ENCODE peak calls at places on chromosomes 13 and 19, in five cellular contexts. L is esophagus squamous epithelium, N is transverse colon, G is tibial nerve, U is IMR-90. C is an unnamed sample. For H3K4me1, the result is how much of the 10 kb centered on the place peaks cover.

GRCh38 chr13:104868806-104869205 is 1666.7 kb downstream of the EFNB2 start:
- DNase-seq in L (no peak), N (no peak), G (no peak), U (no peak), C (no peak)

GRCh38 chr13:101529419-101529818 is 76.9 kb downstream of the ITGBL1 start:
- DNase-seq in L (no peak), N (no peak), G (peak), U (peak), C (no peak)

GRCh38 chr19:51116736-51117135 is 8.0 kb upstream of the SIGLEC9 start:
- DNase-seq in L (no peak), N (no peak), G (no peak), U (no peak), C (no peak)

GRCh38 chr19:17020380-17020779 is 6.2 kb downstream of the CPAMD8 start:
- DNase-seq in L (no peak), N (no peak), G (no peak), U (no peak), C (no peak)

GRCh38 chr13:71865858-71866172 is 1.2 kb downstream of the DACH1 start:
- DNase-seq in L (no peak), N (peak), G (no peak), U (no peak), C (no peak)

GRCh38 chr13:108575430-108575829 is 54.0 kb upstream of the MYO16 start:
- DNase-seq in L (no peak), N (no peak), G (no peak), U (no peak), C (no peak)

GRCh38 chr19:52622261-52622660 is 15.9 kb downstream of the ZNF83 start:
- DNase-seq in L (no peak), N (no peak), G (no peak), U (no peak), C (no peak)

GRCh38 chr13:40534456-40534855 is 132.0 kb downstream of the FOXO1 start:
- DNase-seq in L (no peak), N (no peak), G (no peak), U (no peak), C (no peak)

GRCh38 chr13:75789451-75790197 is 153.5 kb downstream of the LMO7 start:
- DNase-seq in L (no peak), N (no peak), G (no peak), U (no peak), C (no peak)

GRCh38 chr19:38929929-38930775 is at the start of gene SARS2:
- DNase-seq in L (peak), N (peak), G (peak), U (peak), C (peak)

GRCh38 chr13:29077051-29077813 is 257.1 kb downstream of the MTUS2 start:
- DNase-seq in L (no peak), N (no peak), G (no peak), U (no peak), C (no peak)

GRCh38 chr13:110354209-110354627 is 47.1 kb downstream of the COL4A2 start:
- DNase-seq in L (no peak), N (no peak), G (no peak), U (peak), C (no peak)

GRCh38 chr19:48794291-48794690 is 16.5 kb downstream of the BCAT2 start:
- DNase-seq in L (no peak), N (no peak), G (no peak), U (no peak), C (no peak)

GRCh38 chr19:55341191-55342043 is 1.7 kb downstream of the KMT5C start:
- DNase-seq in L (no peak), N (peak), G (peak), U (peak), C (peak)

GRCh38 chr13:47678201-47678963 is 322.7 kb downstream of the SUCLA2 start:
- DNase-seq in L (no peak), N (no peak), G (no peak), U (no peak), C (no peak)

GRCh38 chr13:110683921-110684320 is 22.0 kb downstream of the CARS2 start:
- DNase-seq in L (no peak), N (no peak), G (no peak), U (no peak), C (no peak)

GRCh38 chr19:11293468-11294389 is 2.2 kb upstream of the TSPAN16 start:
- DNase-seq in L (peak), N (peak), G (peak), U (peak), C (peak)

GRCh38 chr13:95301947-95302386 is 716 bp upstream of the ABCC4 start:
- DNase-seq in L (no peak), N (no peak), G (peak), U (no peak), C (no peak)

GRCh38 chr19:10353793-10354391 is 14.5 kb upstream of the ICAM3 start:
- DNase-seq in L (no peak), N (peak), G (peak), U (peak), C (no peak)

GRCh38 chr19:33303791-33304759 is 1.7 kb upstream of the CEBPA start:
- DNase-seq in L (no peak), N (peak), G (no peak), U (no peak), C (peak)

GRCh38 chr19:40246292-40247073 is 20.0 kb upstream of the CCNP start:
- DNase-seq in L (no peak), N (no peak), G (no peak), U (no peak), C (no peak)

GRCh38 chr13:59584101-59584500 is 579.6 kb downstream of the DIAPH3 start:
- DNase-seq in L (no peak), N (no peak), G (no peak), U (no peak), C (no peak)

GRCh38 chr13:67369895-67370660 is 139.9 kb upstream of the PCDH9 start:
- DNase-seq in L (no peak), N (no peak), G (no peak), U (peak), C (no peak)

GRCh38 chr13:44969858-44970484 is 19.3 kb downstream of the NUFIP1 start:
- DNase-seq in L (no peak), N (no peak), G (peak), U (peak), C (peak)

GRCh38 chr19:33438016-33438671 is 64.6 kb downstream of the CEBPG start:
- DNase-seq in L (no peak), N (no peak), G (no peak), U (peak), C (no peak)

GRCh38 chr13:111893071-111893606 is 173.8 kb upstream of the SOX1 start:
- DNase-seq in L (no peak), N (no peak), G (no peak), U (no peak), C (no peak)

GRCh38 chr13:30020726-30021312 is 170.4 kb upstream of the UBL3 start:
- DNase-seq in L (no peak), N (no peak), G (no peak), U (peak), C (no peak)

GRCh38 chr13:101711307-101712025 is 259.0 kb downstream of the ITGBL1 start:
- DNase-seq in L (no peak), N (no peak), G (no peak), U (no peak), C (no peak)

GRCh38 chr13:74770361-74770760 is 636.2 kb upstream of the KLF12 start:
- DNase-seq in L (no peak), N (no peak), G (no peak), U (peak), C (no peak)

GRCh38 chr19:2079865-2080301 is 16.2 kb downstream of the MOB3A start:
- DNase-seq in L (no peak), N (no peak), G (no peak), U (no peak), C (no peak)

GRCh38 chr19:2084993-2085720 is 11.0 kb downstream of the MOB3A start:
- DNase-seq in L (peak), N (peak), G (peak), U (no peak), C (no peak)

GRCh38 chr19:2081873-2082810 is 14.0 kb downstream of the MOB3A start:
- DNase-seq in L (no peak), N (peak), G (no peak), U (no peak), C (no peak)

GRCh38 chr19:2080336-2080988 is 15.7 kb downstream of the MOB3A start:
- DNase-seq in L (no peak), N (no peak), G (no peak), U (no peak), C (no peak)

GRCh38 chr19:2083174-2083854 is 12.8 kb downstream of the MOB3A start:
- DNase-seq in L (no peak), N (peak), G (no peak), U (no peak), C (no peak)
- H3K4me1 ChIP-seq in L (half or more), N (under half), G (half or more), U (under half), C (under half)

GRCh38 chr19:19513671-19514070 is 1.7 kb downstream of the TSSK6 start:
- DNase-seq in L (no peak), N (no peak), G (no peak), U (no peak), C (no peak)

GRCh38 chr19:19514215-19514633 is 1.1 kb downstream of the TSSK6 start:
- DNase-seq in L (no peak), N (peak), G (no peak), U (no peak), C (no peak)

GRCh38 chr19:19514881-19515763 is at the start of gene TSSK6:
- DNase-seq in L (no peak), N (no peak), G (no peak), U (no peak), C (no peak)

GRCh38 chr19:19517235-19517619 is 1.2 kb downstream of the NDUFA13 start:
- DNase-seq in L (no peak), N (no peak), G (no peak), U (no peak), C (no peak)

DNA sequence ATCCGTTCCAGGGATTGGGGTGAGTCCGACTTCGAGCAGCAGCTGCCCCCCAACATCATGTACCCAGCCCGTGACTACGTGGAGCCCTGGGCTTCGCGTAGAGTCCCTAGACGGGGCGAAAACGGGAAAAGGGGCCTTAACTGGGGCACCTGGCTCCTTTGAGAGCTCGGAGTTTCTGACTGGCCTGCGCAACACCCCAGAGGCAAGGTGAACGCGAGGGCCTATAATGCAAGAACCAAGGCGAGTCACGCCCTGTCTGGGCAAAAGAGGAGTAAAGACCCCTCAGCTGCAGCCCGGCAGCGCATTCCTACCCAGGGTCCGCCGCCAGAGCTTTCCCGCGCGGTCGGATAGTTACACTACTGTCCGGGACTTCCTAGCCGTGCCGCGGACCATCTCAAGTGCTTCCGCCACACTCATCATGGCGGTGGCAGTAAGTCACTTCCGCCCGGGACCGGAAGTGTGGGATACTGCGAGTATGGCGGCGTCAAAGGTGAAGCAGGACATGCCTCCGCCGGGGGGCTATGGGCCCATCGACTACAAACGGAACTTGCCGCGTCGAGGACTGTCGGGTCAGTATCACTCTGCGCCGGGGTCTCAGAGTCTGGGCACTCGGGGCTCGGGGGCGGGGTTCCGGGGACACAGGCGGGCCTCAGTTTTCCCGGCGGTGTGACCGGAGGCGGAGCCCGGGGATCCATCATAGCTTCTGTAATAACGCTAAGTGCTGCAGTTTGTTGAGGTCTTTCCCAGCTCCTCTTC is at the start of gene NDUFA13:
- DNase-seq in L (peak), N (peak), G (peak), U (peak), C (peak)
- TF ChIP-seq POLR2A in L (peak), N (peak), G (peak), U (peak), C (peak)

DNA sequence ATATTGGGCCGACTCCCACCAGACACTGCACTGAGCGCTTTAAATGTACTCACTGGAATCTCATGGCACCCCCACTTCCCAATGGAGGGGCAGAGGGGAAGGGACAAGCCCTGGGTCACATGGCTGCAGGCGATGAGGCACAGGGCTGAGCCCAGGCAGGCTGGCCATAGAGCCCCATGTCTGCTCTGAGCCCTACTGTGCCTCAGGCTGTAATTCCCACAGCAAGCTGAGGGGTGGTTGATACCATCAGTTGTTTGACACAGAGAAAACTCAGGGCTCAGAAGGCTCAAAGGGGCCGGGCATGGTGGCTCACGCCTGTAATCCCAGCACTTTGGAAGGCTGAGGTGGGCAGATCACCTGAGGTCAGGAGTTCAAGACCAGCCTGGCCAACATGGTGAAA is 25.1 kb downstream of the RFX1 start:
- DNase-seq in L (no peak), N (no peak), G (no peak), U (no peak), C (no peak)
- H3K4me1 ChIP-seq in L (under half), N (under half), G (under half), U (under half), C (under half)

GRCh38 chr13:27969073-27969865 is at the start of gene CDX2:
- DNase-seq in L (no peak), N (peak), G (no peak), U (no peak), C (no peak)
- TF ChIP-seq POLR2A in L (no peak), N (peak), G (no peak), U (no peak), C (no peak)

DNA sequence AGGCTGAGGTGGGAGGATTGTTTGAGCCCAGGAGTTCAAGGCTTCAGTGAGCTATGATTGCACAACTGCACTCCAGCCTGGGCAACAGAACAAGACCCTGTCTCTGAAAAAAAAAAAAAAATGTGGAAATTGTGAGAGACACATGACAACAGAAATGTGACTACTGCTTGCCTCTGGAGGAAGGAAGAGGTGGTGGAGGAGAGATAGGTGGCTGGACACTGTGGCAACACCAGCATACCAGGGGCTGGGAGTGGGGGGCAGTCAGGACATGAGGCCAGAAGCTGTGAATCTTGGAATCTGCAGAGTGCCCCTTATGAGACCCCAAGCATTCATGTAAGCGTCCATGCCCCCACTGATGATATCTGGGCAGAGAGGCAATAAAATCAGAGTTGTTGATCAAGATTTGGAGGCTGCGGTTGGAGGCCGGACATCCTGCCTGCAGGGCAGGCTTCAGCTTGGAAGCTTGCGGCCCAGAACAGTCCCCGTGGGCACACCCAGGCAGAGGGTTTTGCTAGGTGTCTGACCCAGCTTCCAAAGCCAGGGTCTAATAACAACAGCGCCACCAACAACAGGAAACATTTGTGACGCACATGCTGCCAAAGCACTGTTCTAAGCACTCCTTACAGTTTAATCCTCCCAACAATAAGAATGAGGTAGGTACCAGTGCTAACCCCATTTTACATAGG is 16.9 kb downstream of the FAM187B start:
- DNase-seq in L (no peak), N (peak), G (peak), U (no peak), C (peak)
- H3K4me1 ChIP-seq in L (under half), N (under half), G (under half), U (under half), C (under half)

GRCh38 chr19:19274716-19275115 is 1.6 kb upstream of the TM6SF2 start:
- DNase-seq in L (no peak), N (peak), G (no peak), U (no peak), C (no peak)
- TF ChIP-seq POLR2A in L (no peak), N (no peak), G (no peak), U (no peak), C (no peak)

DNA sequence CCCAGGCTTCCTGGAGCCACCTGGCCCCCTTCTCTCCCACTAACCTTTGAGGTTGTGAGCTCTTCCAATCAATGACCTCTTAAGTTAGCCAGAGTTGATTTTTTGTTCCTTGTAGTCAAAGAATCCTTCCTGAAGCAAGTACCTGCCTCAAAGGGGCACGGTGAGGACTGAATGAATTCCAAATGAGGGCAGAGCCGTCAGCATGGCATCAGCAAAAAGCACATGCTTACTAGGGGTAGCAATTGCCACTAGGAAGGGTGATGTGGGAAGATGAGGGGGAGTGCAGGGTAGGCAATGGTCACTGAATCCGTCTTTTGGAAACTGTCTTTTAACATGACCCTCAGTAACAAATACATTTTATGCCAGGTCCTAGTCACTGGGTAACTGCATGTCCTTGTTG is 15.6 kb upstream of the DHRS12 start:
- DNase-seq in L (no peak), N (no peak), G (no peak), U (no peak), C (no peak)
- H3K4me1 ChIP-seq in L (under half), N (under half), G (under half), U (under half), C (under half)

DNA sequence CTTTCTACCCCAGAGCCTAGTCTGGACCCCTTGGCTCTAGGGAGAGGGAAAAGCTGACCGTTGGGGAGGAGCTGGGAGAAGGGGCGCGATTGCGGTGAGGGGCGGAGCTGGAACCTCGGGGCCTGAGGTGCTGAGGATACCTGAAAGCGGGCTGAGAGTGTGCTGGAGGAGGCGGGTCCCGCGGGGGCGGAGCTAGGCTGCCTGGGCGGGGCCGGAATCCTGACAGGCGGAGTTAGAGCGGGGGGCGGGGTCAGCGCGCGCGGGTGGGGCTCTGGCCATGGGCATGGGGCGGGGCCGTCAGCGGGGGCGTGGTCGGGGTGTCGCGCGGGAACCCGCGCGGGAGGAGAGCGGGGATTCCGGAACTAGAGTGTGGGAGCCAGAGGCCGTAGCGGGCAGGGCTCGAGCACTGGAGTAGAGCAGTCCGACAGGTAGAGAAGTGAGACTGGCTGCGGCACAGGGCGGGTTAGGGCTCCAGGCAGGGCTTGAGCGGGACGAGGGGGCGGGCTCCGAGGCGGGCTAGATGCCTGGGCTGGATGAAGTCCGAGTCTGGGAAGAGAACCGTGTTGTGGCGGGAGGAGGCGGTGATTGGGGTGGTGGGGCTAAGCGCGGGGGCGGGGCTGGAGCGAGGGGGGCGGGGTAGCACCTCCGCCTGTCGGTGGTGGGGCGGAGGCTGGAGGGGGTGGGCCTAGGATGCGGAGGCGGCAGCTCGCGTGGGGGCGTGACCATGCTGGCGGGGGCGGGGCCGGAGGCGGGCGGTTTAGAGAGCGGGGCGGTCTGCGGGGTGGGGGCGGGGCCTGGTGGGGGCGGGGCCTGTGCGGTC is at the start of gene INAFM1:
- DNase-seq in L (peak), N (peak), G (peak), U (peak), C (peak)
- TF ChIP-seq POLR2A in L (no peak), N (peak), G (peak), U (peak), C (peak)

DNA sequence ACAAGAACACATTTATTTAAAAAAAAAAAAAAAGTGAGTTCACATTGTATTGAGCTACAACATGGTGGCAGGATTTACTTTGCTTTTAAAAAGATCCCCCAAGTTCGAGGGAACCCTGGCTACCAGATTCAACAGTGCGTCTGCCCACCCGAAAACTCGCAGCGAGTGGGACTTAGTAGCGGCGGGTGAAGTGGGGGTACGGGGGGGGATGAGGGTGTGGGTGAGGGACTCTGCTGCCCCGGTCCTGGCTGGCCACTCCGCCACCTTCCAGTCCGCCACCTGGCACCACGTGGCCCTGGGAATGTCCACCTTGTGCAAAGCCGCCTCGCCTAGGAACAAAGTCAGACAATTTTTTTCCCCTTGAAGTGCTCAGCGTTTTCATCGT is 19.3 kb upstream of the TINCR start:
- DNase-seq in L (no peak), N (no peak), G (no peak), U (no peak), C (no peak)
- H3K4me1 ChIP-seq in L (half or more), N (under half), G (under half), U (under half), C (under half)

C was measured in prostate gland.